ENCODE peak calls at places on chromosomes 4 and X, in four cellular contexts. N, S, K and H are unnamed samples.
A peak's percentile ranks its signal among the peaks of the same experiment; 100 is the strongest.

GRCh38 chr4:47442980-47443379 is 20.5 kb downstream of the COMMD8 start:
- DNase-seq in N (no peak), S (no peak), K (no peak), H (no peak)

GRCh38 chr4:19999775-20000414 is 251.8 kb upstream of the SLIT2 start:
- DNase-seq in N (no peak), S (no peak), K (no peak), H (no peak)

GRCh38 chr4:4856071-4857000 is 3.1 kb upstream of the MSX1 start:
- DNase-seq in N (no peak), S (no peak), K (peak; percentile 45), H (peak; percentile 77)

GRCh38 chr4:168480991-168481588 is 798 bp upstream of the DDX60L start:
- DNase-seq in N (peak; percentile 19), S (no peak), K (peak; percentile 65), H (no peak)

GRCh38 chr4:74501579-74501978 is 56.6 kb downstream of the AREG start:
- DNase-seq in N (no peak), S (no peak), K (no peak), H (no peak)

GRCh38 chr4:4502694-4503311 is 39.0 kb downstream of the STX18 start:
- DNase-seq in N (no peak), S (no peak), K (no peak), H (no peak)

GRCh38 chrX:148540114-148540513 is 39.7 kb downstream of the AFF2 start:
- DNase-seq in N (no peak), S (no peak), K (no peak), H (no peak)

GRCh38 chr4:8269535-8270417 is at the start of gene HTRA3:
- DNase-seq in N (peak; percentile 35), S (peak; percentile 28), K (peak; percentile 87), H (no peak)

GRCh38 chr4:19850909-19851308 is 400.8 kb upstream of the SLIT2 start:
- DNase-seq in N (no peak), S (no peak), K (no peak), H (no peak)

GRCh38 chr4:74456056-74456744 is 11.3 kb downstream of the AREG start:
- DNase-seq in N (no peak), S (no peak), K (no peak), H (no peak)

GRCh38 chr4:70473691-70474090 is 1.7 kb downstream of the MUC7 start:
- DNase-seq in N (no peak), S (no peak), K (no peak), H (no peak)

GRCh38 chrX:10034740-10035260 is 67.6 kb downstream of the CLDN34 start:
- DNase-seq in N (no peak), S (no peak), K (peak; percentile 8), H (no peak)

GRCh38 chrX:10031743-10032142 is 64.6 kb downstream of the CLDN34 start:
- DNase-seq in N (no peak), S (no peak), K (peak; percentile 48), H (no peak)

GRCh38 chrX:10030570-10030969 is 63.4 kb downstream of the CLDN34 start:
- DNase-seq in N (no peak), S (no peak), K (peak; percentile 6), H (no peak)

GRCh38 chrX:10032147-10032546 is 65.0 kb downstream of the CLDN34 start:
- DNase-seq in N (no peak), S (no peak), K (peak; percentile 34), H (no peak)

GRCh38 chrX:10033360-10034007 is 66.3 kb downstream of the CLDN34 start:
- DNase-seq in N (no peak), S (no peak), K (peak; percentile 35), H (no peak)
- TF ChIP-seq EP300 in N (no peak), S (no peak), K (no peak), H (no peak)

DNA sequence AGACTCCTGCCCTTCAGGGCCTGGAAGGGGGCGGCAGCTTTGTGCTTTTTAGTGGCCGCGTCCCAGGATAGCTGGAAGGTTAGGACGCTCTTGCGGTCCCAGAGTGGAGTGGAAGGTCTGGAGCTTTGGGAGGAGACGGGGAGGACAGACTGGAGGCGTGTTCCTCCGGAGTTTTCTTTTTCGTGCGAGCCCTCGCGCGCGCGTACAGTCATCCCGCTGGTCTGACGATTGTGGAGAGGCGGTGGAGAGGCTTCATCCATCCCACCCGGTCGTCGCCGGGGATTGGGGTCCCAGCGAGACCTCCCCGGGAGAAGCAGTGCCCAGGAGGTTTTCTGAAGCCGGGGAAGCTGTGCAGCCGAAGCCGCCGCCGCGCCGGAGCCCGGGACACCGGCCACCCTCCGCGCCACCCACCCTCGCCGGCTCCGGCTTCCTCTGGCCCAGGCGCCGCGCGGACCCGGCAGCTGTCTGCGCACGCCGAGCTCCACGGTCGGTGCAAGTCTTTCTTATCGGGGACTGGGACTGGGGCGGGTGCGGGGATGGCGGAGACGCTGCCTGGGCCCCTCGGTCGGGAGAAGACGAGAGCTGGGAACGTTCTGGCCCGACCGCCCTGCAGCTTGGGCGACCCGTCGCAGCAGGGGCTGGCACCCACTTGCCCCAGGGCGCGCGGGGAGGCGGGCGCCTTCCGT is at the start of gene EDNRA:
- DNase-seq in N (no peak), S (no peak), K (no peak), H (no peak)
- TF ChIP-seq POLR2AphosphoS5 in N (no peak), S (no peak), K (no peak), H (no peak)

GRCh38 chrX:46545111-46546005 is at the start of gene ZNF674:
- DNase-seq in N (peak; percentile 94), S (peak; percentile 93), K (peak; percentile 96), H (peak; percentile 94)
- TF ChIP-seq EP300 in N (no peak), S (no peak), K (no peak), H (no peak)

DNA sequence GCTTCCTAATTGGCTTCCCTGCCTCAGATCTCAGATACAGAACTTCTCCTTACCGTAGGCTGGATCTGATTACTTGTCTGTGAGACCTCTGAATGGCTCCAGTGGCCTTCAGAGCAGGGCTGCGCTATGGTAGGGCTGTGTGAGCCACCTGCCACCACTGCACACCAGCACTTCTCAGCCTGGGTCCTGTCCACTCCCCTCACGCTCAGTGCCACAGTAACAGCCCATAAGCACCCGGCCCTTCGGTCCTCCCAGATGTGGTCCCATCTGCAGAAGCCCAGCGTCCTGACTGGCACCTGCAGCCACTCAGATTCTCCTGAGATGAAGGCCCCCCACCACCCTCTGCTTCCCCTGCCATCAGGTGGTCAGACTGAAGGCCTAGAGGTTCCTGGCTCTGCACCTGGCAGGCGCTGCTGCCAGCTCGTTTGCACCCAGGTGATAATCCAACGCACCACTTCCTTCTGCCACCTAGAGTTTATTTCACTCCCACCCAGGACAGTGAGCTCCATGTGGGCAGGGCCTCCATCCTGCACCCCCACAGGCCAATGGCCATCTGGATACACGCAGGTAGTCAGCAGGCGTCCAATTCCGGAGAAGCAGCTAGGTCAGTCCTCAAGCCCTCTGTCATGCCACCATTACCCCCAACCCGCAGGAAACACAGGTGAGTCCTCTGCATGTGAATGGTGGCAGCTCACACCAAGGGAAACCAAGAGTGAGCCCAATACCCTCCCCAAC is 5.4 kb downstream of the WDR1 start:
- DNase-seq in N (no peak), S (no peak), K (no peak), H (no peak)
- TF ChIP-seq POLR2AphosphoS5 in N (no peak), S (no peak), K (no peak), H (no peak)